ENCODE peak calls at places on chromosome 17, in nine cellular contexts. U is NCI-H146; A is activated CD4-positive, alpha-beta T cell treated with anti-CD3 and anti-CD28 coated beads, Interleukin-2, amount 50 U/mL, for 24 hours; D is hippocampal formation; H is fibroblast of lung; N is NAMALWA; S is DMS 273 treated with DMSO at 0.1 percent for 48 hours; I is activated CD8-positive, alpha-beta memory T cell treated with anti-CD3 and anti-CD28 coated beads for 1 hour; T is naive B cell. M is an unnamed sample.

GRCh38 chr17:50637829-50638571 is 3.3 kb downstream of the ABCC3 start:
- DNase-seq in U (peak), A (no peak), D (no peak), H (no peak), N (no peak), S (no peak), I (no peak), T (no peak), M (no peak)

GRCh38 chr17:9200699-9201359 is 179.5 kb downstream of the NTN1 start:
- DNase-seq in U (no peak), A (no peak), D (no peak), H (no peak), N (no peak), S (no peak), I (no peak), T (peak), M (peak)

GRCh38 chr17:45646288-45646988 is 137.7 kb upstream of the CRHR1 start:
- DNase-seq in U (no peak), A (no peak), D (no peak), H (no peak), N (no peak), S (no peak), I (no peak), T (no peak), M (no peak)

GRCh38 chr17:65278050-65278819 is 141.1 kb downstream of the RGS9 start:
- DNase-seq in U (peak), A (no peak), D (peak), H (peak), N (peak), S (no peak), I (no peak), T (no peak), M (peak)

GRCh38 chr17:10216213-10216982 is 18.0 kb upstream of the GAS7 start:
- DNase-seq in U (no peak), A (no peak), D (peak), H (no peak), N (no peak), S (no peak), I (no peak), T (no peak), M (no peak)

GRCh38 chr17:44001461-44001920 is 2.9 kb upstream of the NAGS start:
- DNase-seq in U (no peak), A (no peak), D (no peak), H (no peak), N (no peak), S (no peak), I (no peak), T (no peak), M (no peak)

GRCh38 chr17:34841467-34841866 is 119.8 kb downstream of the CCT6B start:
- DNase-seq in U (no peak), A (no peak), D (no peak), H (no peak), N (no peak), S (no peak), I (no peak), T (no peak), M (no peak)

GRCh38 chr17:17971431-17972125 is 622 bp downstream of the TOM1L2 start:
- DNase-seq in U (no peak), A (no peak), D (peak), H (peak), N (no peak), S (no peak), I (peak), T (peak), M (no peak)

GRCh38 chr17:42819939-42820535 is 4.0 kb downstream of the BECN1 start:
- DNase-seq in U (peak), A (no peak), D (no peak), H (peak), N (peak), S (peak), I (peak), T (peak), M (peak)

GRCh38 chr17:6346387-6346786 is 88.5 kb downstream of the AIPL1 start:
- DNase-seq in U (no peak), A (no peak), D (no peak), H (no peak), N (no peak), S (no peak), I (no peak), T (no peak), M (no peak)

GRCh38 chr17:80053102-80053501 is 16.7 kb downstream of the CCDC40 start:
- DNase-seq in U (no peak), A (no peak), D (no peak), H (no peak), N (no peak), S (no peak), I (no peak), T (no peak), M (no peak)

GRCh38 chr17:38453951-38454421 is 25.7 kb downstream of the ARHGAP23 start:
- DNase-seq in U (no peak), A (no peak), D (peak), H (peak), N (no peak), S (peak), I (no peak), T (no peak), M (no peak)

GRCh38 chr17:33436321-33436720 is 143.2 kb upstream of the ASIC2 start:
- DNase-seq in U (no peak), A (no peak), D (no peak), H (peak), N (no peak), S (no peak), I (no peak), T (no peak), M (no peak)

GRCh38 chr17:77802811-77803220 is 155.7 kb upstream of the TNRC6C start:
- DNase-seq in U (peak), A (no peak), D (no peak), H (peak), N (no peak), S (peak), I (no peak), T (no peak), M (no peak)

GRCh38 chr17:4708436-4708835 is 2.0 kb upstream of the ARRB2 start:
- DNase-seq in U (peak), A (no peak), D (peak), H (no peak), N (peak), S (no peak), I (no peak), T (peak), M (no peak)

GRCh38 chr17:40346061-40346767 is 18.3 kb downstream of the GJD3 start:
- DNase-seq in U (no peak), A (no peak), D (no peak), H (peak), N (no peak), S (no peak), I (no peak), T (no peak), M (no peak)

GRCh38 chr17:61595418-61595817 is 4.4 kb upstream of the NACA2 start:
- DNase-seq in U (no peak), A (no peak), D (no peak), H (no peak), N (no peak), S (no peak), I (no peak), T (no peak), M (no peak)

GRCh38 chr17:1203111-1203966 is 23.6 kb upstream of the ABR start:
- DNase-seq in U (peak), A (no peak), D (no peak), H (peak), N (peak), S (no peak), I (peak), T (peak), M (peak)

GRCh38 chr17:32111141-32111771 is 31.0 kb upstream of the RHOT1 start:
- DNase-seq in U (peak), A (no peak), D (peak), H (peak), N (peak), S (peak), I (no peak), T (no peak), M (no peak)

GRCh38 chr17:19573075-19573474 is 39.4 kb downstream of the SLC47A1 start:
- DNase-seq in U (no peak), A (no peak), D (no peak), H (peak), N (no peak), S (no peak), I (no peak), T (no peak), M (no peak)